ENCODE peak calls at places on chromosomes 1 and 21, in eight cellular contexts. R is breast epithelium; B is transverse colon; U is M059J; P is tibial artery; D is stimulated activated CD8-positive, alpha-beta memory T cell treated with anti-CD3 and anti-CD28 coated beads, Interleukin-4, amount 100 ng/mL, for 24 hours; T is pons; J is activated gamma-delta T cell. W is an unnamed sample.
A peak's percentile ranks its signal among the peaks of the same experiment; 100 is the strongest.

GRCh38 chr1:164602142-164602429 is 43.1 kb downstream of the PBX1 start:
- DNase-seq in P (no peak), J (no peak), T (no peak), D (no peak), R (peak; percentile 88), B (peak; percentile 80), U (no peak), W (no peak)

GRCh38 chr21:36859744-36860501 is 106.5 kb downstream of the HLCS start:
- DNase-seq in J (no peak), R (peak; percentile 28), P (peak; percentile 81), D (peak; percentile 7), B (peak; percentile 79), U (peak; percentile 82), T (no peak), W (peak; percentile 79)

GRCh38 chr1:168408531-168409242 is 128.0 kb downstream of the TBX19 start:
- DNase-seq in J (no peak), U (peak; percentile 95), R (no peak), T (no peak), B (no peak), D (peak; percentile 34), P (no peak), W (no peak)

GRCh38 chr1:168470821-168471473 is 72.8 kb downstream of the XCL2 start:
- DNase-seq in D (no peak), J (no peak), P (no peak), R (no peak), U (peak; percentile 99), T (no peak), B (no peak), W (no peak)

GRCh38 chr21:39951183-39952101 is 84.2 kb downstream of the PCP4 start:
- DNase-seq in U (no peak), P (no peak), J (no peak), D (no peak), R (no peak), T (no peak), B (no peak), W (no peak)

GRCh38 chr1:16167331-16168143 is 11.7 kb upstream of the EPHA2 start:
- DNase-seq in P (no peak), U (peak; percentile 17), D (peak; percentile 35), B (peak; percentile 70), R (no peak), T (no peak), J (peak; percentile 74), W (peak; percentile 78)

GRCh38 chr1:240998024-240998423 is 359.0 kb downstream of the RGS7 start:
- DNase-seq in J (no peak), P (no peak), T (no peak), B (no peak), U (peak; percentile 86), D (no peak), R (no peak), W (no peak)

GRCh38 chr1:53693361-53693760 is 45.6 kb downstream of the GLIS1 start:
- DNase-seq in U (no peak), D (no peak), P (no peak), J (no peak), R (no peak), T (no peak), B (no peak), W (no peak)

GRCh38 chr1:11479375-11479979 is 522 bp downstream of the DISP3 start:
- DNase-seq in J (no peak), R (no peak), D (no peak), T (no peak), B (no peak), P (no peak), U (no peak), W (no peak)

GRCh38 chr21:35627462-35627861 is 432.9 kb downstream of the SETD4 start:
- DNase-seq in J (no peak), B (no peak), T (no peak), D (no peak), P (no peak), R (no peak), U (no peak), W (no peak)

GRCh38 chr1:241406421-241406820 is 49.4 kb upstream of the RGS7 start:
- DNase-seq in D (no peak), U (peak; percentile 70), P (no peak), R (no peak), B (no peak), J (no peak), T (no peak), W (no peak)

GRCh38 chr21:32424674-32425073 is 12.2 kb downstream of the EVA1C start:
- DNase-seq in P (no peak), D (no peak), B (no peak), J (no peak), T (no peak), R (no peak), U (peak; percentile 72), W (no peak)

GRCh38 chr1:33096358-33097005 is 15.5 kb downstream of the AZIN2 start:
- DNase-seq in D (no peak), B (no peak), P (no peak), J (no peak), T (no peak), U (no peak), R (no peak), W (no peak)

GRCh38 chr1:98342556-98342955 is 319.0 kb upstream of the SNX7 start:
- DNase-seq in B (no peak), R (no peak), T (no peak), J (no peak), U (no peak), P (no peak), D (no peak), W (no peak)

GRCh38 chr1:29786791-29787732 is 550.7 kb downstream of the PTPRU start:
- DNase-seq in B (no peak), U (no peak), D (no peak), J (no peak), T (no peak), P (no peak), R (peak; percentile 4), W (no peak)

GRCh38 chr1:225973158-225973557 is 26.0 kb downstream of the SDE2 start:
- DNase-seq in B (peak; percentile 65), U (no peak), R (no peak), P (no peak), J (no peak), D (no peak), T (no peak), W (no peak)

GRCh38 chr1:172940170-172940855 is 110.4 kb downstream of the TNFSF18 start:
- DNase-seq in B (no peak), T (no peak), R (no peak), P (no peak), D (no peak), J (no peak), U (peak; percentile 77), W (no peak)